ENCODE peak calls at places on chromosomes 5 and 9, in ten cellular contexts. O, X, Y, P, R, T, A, M, Q and K are unnamed samples.

GRCh38 chr9:100427366-100428263 is 672 bp downstream of the MSANTD3 start:
- DNase-seq in Q (peak), Y (peak), X (peak), A (peak), M (no peak), T (no peak), O (peak), R (no peak), P (peak), K (no peak)

GRCh38 chr5:150036513-150036912 is 36.0 kb downstream of the HMGXB3 start:
- DNase-seq in R (peak), O (no peak), P (no peak), Y (peak), A (no peak), X (no peak), T (peak), M (no peak), Q (no peak), K (no peak)

GRCh38 chr9:81849631-81850259 is 78.5 kb upstream of the SPATA31D4 start:
- DNase-seq in T (no peak), O (no peak), A (no peak), M (no peak), Y (no peak), R (no peak), X (no peak), Q (no peak), P (no peak), K (no peak)

GRCh38 chr9:136700959-136701664 is 11.3 kb upstream of the DIPK1B start:
- DNase-seq in Q (no peak), A (peak), X (no peak), P (no peak), R (no peak), M (peak), O (no peak), Y (no peak), T (no peak), K (no peak)

GRCh38 chr5:140642718-140643117 is 3.5 kb downstream of the TMCO6 start:
- DNase-seq in M (no peak), X (no peak), R (peak), Y (no peak), T (no peak), A (no peak), P (no peak), Q (no peak), O (no peak), K (no peak)

GRCh38 chr9:36798350-36799065 is 225.8 kb downstream of the MELK start:
- DNase-seq in R (no peak), A (no peak), O (peak), P (no peak), T (no peak), Y (no peak), M (no peak), X (peak), Q (peak), K (no peak)

GRCh38 chr9:120555884-120556283 is 24.1 kb downstream of the CDK5RAP2 start:
- DNase-seq in R (no peak), Q (no peak), P (no peak), X (no peak), O (no peak), Y (no peak), T (no peak), A (no peak), M (no peak), K (no peak)

GRCh38 chr9:129836342-129837007 is 1.2 kb downstream of the USP20 start:
- DNase-seq in R (no peak), T (no peak), P (no peak), Y (peak), X (no peak), Q (no peak), A (no peak), O (peak), M (no peak), K (peak)

GRCh38 chr5:61768692-61769281 is 436.7 kb downstream of the ZSWIM6 start:
- DNase-seq in R (no peak), P (peak), Y (no peak), X (no peak), Q (peak), A (peak), M (peak), O (peak), T (no peak), K (no peak)

GRCh38 chr5:139954022-139954421 is 89.1 kb downstream of the NRG2 start:
- DNase-seq in P (no peak), X (no peak), O (no peak), A (no peak), R (no peak), M (peak), T (no peak), Q (peak), Y (no peak), K (no peak)

GRCh38 chr9:133506653-133507038 is 18.1 kb downstream of the MYMK start:
- DNase-seq in A (no peak), X (no peak), Q (no peak), T (peak), Y (peak), M (no peak), R (peak), P (no peak), O (peak), K (no peak)

GRCh38 chr5:62569466-62569865 is 9.2 kb upstream of the LRRC70 start:
- DNase-seq in M (no peak), P (no peak), Y (no peak), Q (no peak), X (no peak), A (no peak), T (no peak), O (no peak), R (no peak), K (no peak)

GRCh38 chr9:107484117-107484723 is 5.3 kb downstream of the KLF4 start:
- DNase-seq in R (peak), X (no peak), A (no peak), P (peak), T (no peak), Q (peak), O (no peak), Y (no peak), M (peak), K (no peak)

GRCh38 chr9:132698989-132699388 is 28.7 kb downstream of the GTF3C4 start:
- DNase-seq in M (no peak), A (no peak), Q (no peak), Y (no peak), X (no peak), P (no peak), R (no peak), T (no peak), O (no peak), K (no peak)

GRCh38 chr5:58022055-58022454 is 437.8 kb downstream of the PLK2 start:
- DNase-seq in M (no peak), R (peak), A (no peak), O (no peak), X (no peak), T (no peak), Y (peak), Q (no peak), P (no peak), K (no peak)

GRCh38 chr5:170028124-170028523 is 47.8 kb upstream of the INSYN2B start:
- DNase-seq in M (no peak), P (no peak), O (no peak), Q (no peak), T (no peak), X (no peak), R (no peak), Y (no peak), A (no peak), K (no peak)

GRCh38 chr9:136902259-136902821 is 16.0 kb downstream of the TRAF2 start:
- DNase-seq in X (no peak), A (peak), Y (peak), M (peak), O (no peak), T (no peak), Q (no peak), P (no peak), R (peak), K (peak)

GRCh38 chr9:127803507-127804352 is 1.0 kb downstream of the FPGS start:
- DNase-seq in T (no peak), X (no peak), Y (no peak), M (no peak), P (no peak), Q (no peak), A (no peak), R (no peak), O (no peak), K (no peak)

GRCh38 chr9:133322701-133323100 is 13.3 kb downstream of the SURF6 start:
- DNase-seq in A (no peak), T (no peak), X (no peak), R (no peak), M (no peak), O (no peak), P (no peak), Q (no peak), Y (no peak), K (no peak)

GRCh38 chr5:43110606-43111170 is 10.0 kb upstream of the ZNF131 start:
- DNase-seq in Y (no peak), O (peak), P (peak), R (no peak), Q (no peak), M (no peak), A (no peak), T (no peak), X (no peak), K (no peak)

GRCh38 chr5:95526871-95527270 is 27.9 kb downstream of the SKIC3 start:
- DNase-seq in P (no peak), M (no peak), T (no peak), Y (no peak), O (no peak), X (no peak), Q (no peak), A (no peak), R (no peak), K (no peak)

GRCh38 chr5:31982661-31983060 is 191.5 kb downstream of the GOLPH3 start:
- DNase-seq in Y (no peak), A (no peak), T (no peak), P (no peak), X (no peak), O (no peak), M (no peak), R (no peak), Q (no peak), K (no peak)

GRCh38 chr5:135993894-135994514 is 34.8 kb upstream of the TGFBI start:
- DNase-seq in Q (no peak), M (no peak), Y (no peak), T (peak), O (no peak), R (no peak), P (no peak), A (no peak), X (no peak), K (no peak)

GRCh38 chr9:96524045-96524444 is 74.1 kb downstream of the HABP4 start:
- DNase-seq in A (no peak), R (no peak), T (no peak), Y (no peak), P (no peak), X (no peak), M (no peak), O (no peak), Q (peak), K (no peak)

GRCh38 chr5:109374625-109375024 is 35.1 kb downstream of the PJA2 start:
- DNase-seq in Q (no peak), R (no peak), X (no peak), T (no peak), A (no peak), Y (no peak), P (no peak), M (no peak), O (no peak), K (no peak)

GRCh38 chr5:116455061-116455460 is 119.6 kb downstream of the SEMA6A start:
- DNase-seq in R (no peak), Y (no peak), Q (peak), X (no peak), O (no peak), M (no peak), A (no peak), T (no peak), P (no peak), K (no peak)

GRCh38 chr9:110745656-110746055 is 77.1 kb downstream of the MUSK start:
- DNase-seq in X (no peak), T (no peak), M (no peak), R (no peak), O (no peak), A (no peak), P (no peak), Q (no peak), Y (no peak), K (no peak)

GRCh38 chr5:110757118-110757729 is 18.4 kb downstream of the SLC25A46 start:
- DNase-seq in A (no peak), Q (peak), Y (no peak), X (no peak), T (no peak), O (peak), P (peak), M (no peak), R (no peak), K (no peak)

DNA sequence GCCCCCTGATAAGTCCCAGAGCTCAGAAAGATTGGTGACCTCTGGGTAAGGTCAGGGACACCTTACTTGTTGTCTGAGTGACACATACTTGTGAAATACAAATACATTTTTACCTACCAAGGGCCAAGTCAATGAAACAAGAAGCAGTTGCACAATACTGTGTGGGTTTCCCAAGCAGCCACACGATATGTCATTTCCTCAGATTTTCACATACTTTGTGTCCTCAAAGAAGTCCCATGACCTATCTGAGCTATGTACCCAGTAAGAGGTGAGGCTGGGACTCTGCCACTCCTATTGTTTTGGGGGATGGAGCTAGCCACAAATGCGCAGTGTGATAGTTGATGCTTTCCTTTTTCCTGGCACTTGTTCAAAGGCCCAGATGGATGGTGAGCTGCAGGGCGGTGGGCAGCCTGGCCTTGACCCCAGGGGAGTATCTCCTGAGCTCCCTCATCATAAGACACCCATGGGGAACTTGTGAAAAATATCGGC is 4.8 kb upstream of the SLC25A51 start:
- DNase-seq in R (no peak), O (no peak), X (no peak), P (no peak), Y (no peak), A (no peak), Q (no peak), T (peak), M (no peak), K (no peak)
- TF ChIP-seq CTCF in R (no peak), O (no peak), X (no peak), P (no peak), Y (no peak), A (no peak), Q (no peak), T (no peak), M (no peak), K (no peak)

GRCh38 chr9:1738511-1739100 is 276.5 kb upstream of the SMARCA2 start:
- DNase-seq in A (no peak), P (no peak), Y (no peak), O (no peak), Q (no peak), R (no peak), M (no peak), X (no peak), T (no peak), K (no peak)

GRCh38 chr9:1726993-1727759 is 288.0 kb upstream of the SMARCA2 start:
- DNase-seq in O (no peak), X (no peak), M (no peak), Q (no peak), T (no peak), P (no peak), Y (no peak), R (no peak), A (no peak), K (no peak)

GRCh38 chr9:1729631-1730030 is 285.5 kb upstream of the SMARCA2 start:
- DNase-seq in P (no peak), A (no peak), R (no peak), Q (no peak), M (no peak), O (no peak), X (no peak), Y (no peak), T (no peak), K (no peak)

GRCh38 chr9:1732670-1733069 is 282.5 kb upstream of the SMARCA2 start:
- DNase-seq in R (no peak), Q (no peak), M (no peak), X (no peak), Y (no peak), P (no peak), O (no peak), T (no peak), A (no peak), K (no peak)
- TF ChIP-seq CTCF in R (no peak), Q (peak), M (peak), X (no peak), Y (no peak), P (peak), O (no peak), T (no peak), A (peak), K (no peak)

DNA sequence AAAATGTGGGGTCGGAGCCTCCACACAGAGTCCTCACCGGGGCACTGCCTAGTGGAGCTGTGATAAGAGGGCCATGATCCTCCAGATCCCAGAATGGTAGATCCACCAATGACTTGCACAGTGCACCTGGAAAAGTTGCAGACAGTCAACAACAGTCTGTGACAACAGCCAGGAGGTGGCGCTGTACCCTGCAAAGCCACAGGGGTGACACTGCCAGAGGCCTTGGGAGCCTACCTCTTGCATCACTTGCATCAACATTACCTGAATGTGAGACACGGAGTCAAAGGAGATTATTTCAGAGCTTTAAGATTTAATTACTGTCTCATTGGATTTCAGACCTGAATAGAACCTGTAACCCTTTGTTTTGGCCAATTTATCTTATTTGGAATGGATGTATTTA is 614.1 kb upstream of the CDH9 start:
- DNase-seq in O (peak), R (no peak), X (no peak), M (no peak), Q (no peak), Y (no peak), T (no peak), P (no peak), A (no peak), K (no peak)
- TF ChIP-seq CTCF in O (no peak), R (no peak), X (no peak), M (no peak), Q (no peak), Y (no peak), T (no peak), P (no peak), A (no peak), K (no peak)

GRCh38 chr5:35644543-35644942 is 26.9 kb downstream of the SPEF2 start:
- DNase-seq in Q (no peak), T (no peak), R (no peak), A (no peak), P (no peak), O (no peak), M (no peak), Y (no peak), X (no peak), K (no peak)
- TF ChIP-seq CTCF in Q (no peak), T (no peak), R (no peak), A (no peak), P (no peak), O (no peak), M (no peak), Y (no peak), X (no peak), K (no peak)

GRCh38 chr9:33498387-33498786 is 24.7 kb upstream of the NOL6 start:
- DNase-seq in Q (no peak), O (no peak), Y (no peak), X (no peak), T (no peak), R (no peak), P (no peak), A (no peak), M (no peak), K (no peak)
- TF ChIP-seq CTCF in Q (peak), O (no peak), Y (no peak), X (no peak), T (peak), R (peak), P (peak), A (peak), M (peak), K (no peak)

DNA sequence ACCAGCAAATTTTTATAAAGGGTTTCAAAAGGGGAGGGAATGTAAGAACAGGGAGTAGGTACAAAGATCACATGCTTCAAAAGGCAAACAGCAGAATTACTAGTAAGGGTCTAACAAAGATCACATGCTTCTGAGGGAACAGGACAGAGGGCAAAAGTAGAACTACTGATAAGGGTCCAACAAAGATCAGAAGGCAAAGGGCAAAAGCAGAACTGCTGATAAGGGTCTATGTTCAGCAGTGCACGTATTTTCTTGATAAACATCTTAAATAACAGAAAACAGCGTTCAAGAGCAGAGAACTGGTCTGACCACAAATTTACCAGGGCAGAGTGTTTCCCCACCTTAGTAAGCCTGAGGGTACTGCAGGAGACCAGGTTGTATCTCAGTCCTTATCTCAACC is 469.5 kb upstream of the PIK3R1 start:
- DNase-seq in R (no peak), P (no peak), Y (no peak), Q (no peak), O (no peak), X (no peak), A (no peak), T (no peak), M (no peak), K (no peak)
- TF ChIP-seq CTCF in R (no peak), P (no peak), Y (no peak), Q (no peak), O (no peak), X (no peak), A (no peak), T (no peak), M (no peak), K (no peak)

DNA sequence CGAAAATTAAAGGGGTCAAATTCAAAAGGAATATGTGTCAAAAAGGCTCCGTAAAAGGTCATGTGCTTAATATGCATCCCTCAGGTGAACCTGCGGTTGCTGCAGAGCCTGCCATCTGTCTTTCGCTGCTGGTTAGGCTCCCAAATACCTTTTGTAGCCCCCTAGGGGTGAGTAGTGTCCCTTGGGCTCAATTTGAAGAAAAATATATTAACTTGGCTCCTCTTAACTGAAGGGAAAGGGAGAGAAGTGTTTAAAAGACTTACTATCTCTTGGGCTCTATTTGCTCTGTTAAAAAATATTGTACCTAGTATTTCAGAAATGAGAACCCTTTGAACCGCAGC is 176.5 kb upstream of the ADAMTSL1 start:
- DNase-seq in P (no peak), A (no peak), Q (no peak), O (no peak), X (no peak), R (no peak), T (no peak), Y (no peak), M (no peak), K (no peak)
- TF ChIP-seq CTCF in P (peak), A (peak), Q (peak), O (no peak), X (no peak), R (peak), T (peak), Y (no peak), M (no peak), K (no peak)

GRCh38 chr5:100165309-100165708 is 369.9 kb upstream of the FAM174A start:
- DNase-seq in P (no peak), Q (no peak), M (peak), O (no peak), T (no peak), Y (no peak), X (no peak), A (peak), R (no peak), K (no peak)
- TF ChIP-seq CTCF in P (no peak), Q (no peak), M (no peak), O (no peak), T (no peak), Y (no peak), X (no peak), A (no peak), R (no peak), K (no peak)